ENCODE peak calls at places on chromosomes 2 and 18, in eight cellular contexts. C, D, J, W, R, O, B and M are unnamed samples. For H3K4me1, the result is how much of the 10 kb centered on the place peaks cover.

GRCh38 chr2:12303181-12304030 is 413.3 kb upstream of the TRIB2 start:
- DNase-seq in J (no peak), O (no peak), B (no peak), D (no peak), C (no peak), W (no peak), R (no peak), M (no peak)

GRCh38 chr18:39909706-39910105 is 2045.3 kb upstream of the PIK3C3 start:
- DNase-seq in B (no peak), O (no peak), J (no peak), R (no peak), C (no peak), D (no peak), W (no peak), M (no peak)

GRCh38 chr18:36655894-36656293 is 172.9 kb downstream of the TPGS2 start:
- DNase-seq in D (no peak), R (no peak), O (no peak), C (no peak), J (no peak), W (no peak), B (peak), M (no peak)

GRCh38 chr2:234968633-234969328 is 17.0 kb downstream of the SH3BP4 start:
- DNase-seq in J (no peak), O (no peak), R (peak), D (no peak), B (no peak), C (no peak), W (no peak), M (peak)

GRCh38 chr18:6929370-6930102 is 188.1 kb downstream of the LAMA1 start:
- DNase-seq in B (no peak), D (no peak), W (no peak), C (no peak), O (no peak), J (peak), R (peak), M (no peak)

GRCh38 chr18:56516769-56517168 is 121.6 kb downstream of the TXNL1 start:
- DNase-seq in D (no peak), R (no peak), W (no peak), J (peak), O (peak), B (no peak), C (no peak), M (no peak)

GRCh38 chr2:127589876-127590275 is 54.4 kb downstream of the MYO7B start:
- DNase-seq in D (no peak), W (no peak), B (no peak), J (no peak), O (no peak), C (no peak), R (no peak), M (peak)

GRCh38 chr18:74196220-74197119 is 48.1 kb downstream of the TIMM21 start:
- DNase-seq in R (peak), D (no peak), J (peak), W (peak), C (no peak), O (no peak), B (peak), M (no peak)

GRCh38 chr2:168254158-168254935 is 7.0 kb upstream of the STK39 start:
- DNase-seq in O (no peak), C (no peak), R (peak), D (no peak), J (no peak), B (no peak), W (no peak), M (no peak)

GRCh38 chr2:10534514-10535250 is 86.6 kb upstream of the ODC1 start:
- DNase-seq in C (no peak), W (no peak), O (no peak), B (no peak), D (no peak), R (peak), J (no peak), M (peak)

GRCh38 chr2:58427572-58428285 is 186.6 kb upstream of the FANCL start:
- DNase-seq in W (no peak), J (peak), O (no peak), R (peak), B (peak), D (no peak), C (no peak), M (no peak)

DNA sequence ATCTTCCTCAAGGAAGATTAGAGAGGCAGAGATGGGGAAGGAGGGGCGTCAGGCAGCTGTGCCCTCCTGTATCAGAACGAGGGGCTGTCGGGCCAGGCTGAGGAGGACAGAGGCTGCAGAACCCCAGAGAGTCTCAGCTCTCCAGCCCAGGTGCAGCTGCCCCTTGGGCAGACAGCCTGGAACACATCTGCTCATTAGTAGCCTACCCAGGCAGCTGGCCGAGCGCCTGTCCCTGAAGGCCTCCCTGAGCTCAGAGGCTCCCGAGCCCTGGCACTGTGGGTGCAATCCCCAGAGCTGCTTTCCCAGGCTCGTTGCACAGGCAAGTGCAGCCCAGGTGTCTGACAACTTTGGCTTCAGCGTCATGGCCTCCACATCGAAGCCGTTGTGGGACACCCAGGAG is 13.1 kb upstream of the TMEM185B start:
- DNase-seq in O (no peak), W (no peak), D (no peak), J (no peak), C (no peak), R (no peak), B (no peak), M (peak)
- H3K4me1 ChIP-seq in O (under half), W (under half), D (under half), J (under half), C (under half), R (under half), B (under half), M (under half)

DNA sequence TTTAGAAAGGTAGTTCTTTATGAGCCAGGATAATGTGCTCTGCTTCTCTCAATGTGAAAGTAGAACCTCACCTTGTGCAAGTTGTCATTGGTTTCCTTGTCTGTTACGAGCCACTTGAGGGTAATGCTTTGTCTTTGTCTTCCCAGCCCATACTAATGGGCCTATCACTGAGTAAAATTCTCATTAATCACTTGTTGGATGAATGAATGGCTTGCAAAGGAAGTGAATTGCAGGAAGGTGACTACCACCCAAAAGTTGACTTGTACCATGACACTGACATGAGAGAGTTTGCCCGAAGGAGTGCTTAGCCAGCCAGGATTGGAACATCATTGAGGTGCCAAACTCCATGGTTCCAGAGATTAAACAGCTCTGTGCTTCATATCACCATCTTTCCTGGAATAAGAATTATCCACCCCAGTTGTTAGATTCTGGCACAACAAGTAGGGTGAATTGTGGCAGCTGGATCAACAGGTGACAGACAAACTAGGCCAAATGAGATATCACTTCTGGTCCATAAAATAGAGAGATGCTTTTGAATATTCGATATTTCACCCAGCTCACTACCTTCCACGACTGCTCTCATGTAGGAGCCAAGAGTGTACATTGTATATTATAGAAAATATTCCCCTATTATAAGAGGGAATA is 20.5 kb upstream of the CD28 start:
- DNase-seq in R (no peak), C (no peak), W (no peak), J (no peak), O (no peak), D (no peak), B (no peak), M (no peak)
- H3K4me1 ChIP-seq in R (under half), C (under half), W (half or more), J (under half), O (half or more), D (half or more), B (under half), M (half or more)

GRCh38 chr18:76450912-76451421 is 44.1 kb downstream of the ZNF516 start:
- DNase-seq in D (no peak), B (peak), C (peak), O (peak), J (peak), W (no peak), R (peak), M (peak)
- H3K4me1 ChIP-seq in D (half or more), B (half or more), C (under half), O (half or more), J (half or more), W (under half), R (under half), M (half or more)

GRCh38 chr18:77063256-77063655 is 69.3 kb downstream of the MBP start:
- DNase-seq in B (no peak), W (peak), D (no peak), C (peak), R (no peak), O (no peak), J (no peak), M (peak)
- H3K4me1 ChIP-seq in B (under half), W (half or more), D (under half), C (under half), R (under half), O (under half), J (under half), M (half or more)

GRCh38 chr2:177282101-177282573 is 17.6 kb upstream of the NFE2L2 start:
- DNase-seq in W (no peak), C (no peak), J (no peak), B (no peak), R (peak), D (no peak), O (no peak), M (no peak)

GRCh38 chr2:177282787-177283533 is 18.4 kb upstream of the NFE2L2 start:
- DNase-seq in B (no peak), C (no peak), W (no peak), R (no peak), D (no peak), O (no peak), J (no peak), M (no peak)

GRCh38 chr2:177279847-177280246 is 15.3 kb upstream of the NFE2L2 start:
- DNase-seq in B (no peak), R (no peak), C (no peak), W (no peak), J (no peak), O (no peak), D (no peak), M (no peak)

GRCh38 chr2:177283871-177284270 is 19.3 kb upstream of the NFE2L2 start:
- DNase-seq in J (no peak), W (no peak), B (no peak), R (no peak), C (no peak), D (no peak), O (no peak), M (no peak)

GRCh38 chr2:177281400-177282021 is 17.0 kb upstream of the NFE2L2 start:
- DNase-seq in O (no peak), D (no peak), R (no peak), W (no peak), B (no peak), J (no peak), C (no peak), M (no peak)
- H3K4me1 ChIP-seq in O (under half), D (under half), R (under half), W (under half), B (under half), J (under half), C (under half), M (under half)

GRCh38 chr2:240989451-240990265 is 8.8 kb upstream of the SNED1 start:
- DNase-seq in C (no peak), J (peak), B (peak), R (peak), D (peak), O (peak), W (peak), M (peak)
- H3K4me1 ChIP-seq in C (under half), J (half or more), B (under half), R (under half), D (under half), O (under half), W (under half), M (under half)